ENCODE peak calls at places on chromosomes 5 and 9, in four cellular contexts. Z is IMR-90, N is mesendoderm, G is H9. P is an unnamed sample.

GRCh38 chr5:62371409-62371808 is 32.3 kb downstream of the DIMT1 start:
- DNase-seq in Z (peak; percentile 2), N (no peak), G (no peak), P (no peak)

GRCh38 chr5:67536892-67537291 is 340.3 kb upstream of the CD180 start:
- DNase-seq in Z (no peak), N (no peak), G (no peak), P (no peak)

GRCh38 chr5:127235136-127235535 is 55.5 kb upstream of the MEGF10 start:
- DNase-seq in Z (no peak), N (no peak), G (no peak), P (no peak)

GRCh38 chr5:17330386-17330785 is 113.0 kb downstream of the BASP1 start:
- DNase-seq in Z (no peak), N (no peak), G (no peak), P (no peak)

GRCh38 chr9:18331808-18332209 is 142.1 kb upstream of the ADAMTSL1 start:
- DNase-seq in Z (peak; percentile 64), N (no peak), G (no peak), P (no peak)

GRCh38 chr9:86892576-86892975 is 54.7 kb downstream of the GAS1 start:
- DNase-seq in Z (peak; percentile 30), N (peak; percentile 69), G (no peak), P (no peak)

GRCh38 chr9:27437652-27438373 is 86.3 kb upstream of the IFNK start:
- DNase-seq in Z (no peak), N (no peak), G (no peak), P (no peak)

GRCh38 chr9:122379340-122379739 is 8.5 kb downstream of the PTGS1 start:
- DNase-seq in Z (no peak), N (no peak), G (no peak), P (no peak)

GRCh38 chr9:93120846-93121315 is 13.2 kb downstream of the NINJ1 start:
- DNase-seq in Z (no peak), N (no peak), G (peak; percentile 19), P (no peak)

GRCh38 chr5:38753776-38754175 is 92.0 kb upstream of the OSMR start:
- DNase-seq in Z (no peak), N (no peak), G (no peak), P (no peak)

GRCh38 chr5:148968311-148968710 is 94.6 kb downstream of the SH3TC2 start:
- DNase-seq in Z (no peak), N (peak; percentile 42), G (no peak), P (no peak)

GRCh38 chr9:98097836-98098235 is 21.2 kb downstream of the TRIM14 start:
- DNase-seq in Z (no peak), N (no peak), G (no peak), P (no peak)

GRCh38 chr5:142680605-142681259 is 5.2 kb downstream of the FGF1 start:
- DNase-seq in Z (peak; percentile 76), N (peak; percentile 70), G (no peak), P (no peak)

GRCh38 chr5:97471951-97472350 is 288.9 kb upstream of the RIOK2 start:
- DNase-seq in Z (no peak), N (no peak), G (no peak), P (no peak)

GRCh38 chr5:150065346-150065745 is 21.0 kb downstream of the CSF1R start:
- DNase-seq in Z (peak; percentile 76), N (no peak), G (no peak), P (no peak)

GRCh38 chr5:86039351-86039750 is 578.4 kb upstream of the COX7C start:
- DNase-seq in Z (no peak), N (no peak), G (no peak), P (no peak)

GRCh38 chr5:177116631-177117373 is 16.8 kb upstream of the NSD1 start:
- DNase-seq in Z (peak; percentile 53), N (peak; percentile 92), G (peak; percentile 92), P (peak; percentile 35)

GRCh38 chr5:152113401-152113800 is 188.8 kb upstream of the GLRA1 start:
- DNase-seq in Z (no peak), N (no peak), G (no peak), P (no peak)

GRCh38 chr5:94017579-94017978 is 276.2 kb upstream of the POU5F2 start:
- DNase-seq in Z (peak; percentile 52), N (no peak), G (no peak), P (no peak)

GRCh38 chr5:13843181-13843846 is 101.2 kb downstream of the DNAH5 start:
- DNase-seq in Z (no peak), N (peak; percentile 38), G (no peak), P (no peak)

GRCh38 chr9:127360829-127361228 is 36.1 kb upstream of the SLC2A8 start:
- DNase-seq in Z (peak; percentile 20), N (peak; percentile 89), G (peak; percentile 74), P (no peak)

GRCh38 chr9:19416143-19416542 is 7.3 kb downstream of the ACER2 start:
- DNase-seq in Z (peak; percentile 92), N (no peak), G (no peak), P (no peak)

GRCh38 chr9:126650830-126651341 is 37.2 kb downstream of the LMX1B start:
- DNase-seq in Z (no peak), N (no peak), G (no peak), P (no peak)

GRCh38 chr9:94839398-94839797 is 112.9 kb downstream of the AOPEP start:
- DNase-seq in Z (no peak), N (no peak), G (no peak), P (no peak)

GRCh38 chr9:127796899-127797370 is 5.7 kb upstream of the FPGS start:
- DNase-seq in Z (peak; percentile 65), N (no peak), G (no peak), P (no peak)

GRCh38 chr9:74132986-74133385 is 364.1 kb upstream of the RORB start:
- DNase-seq in Z (no peak), N (peak; percentile 52), G (peak; percentile 55), P (no peak)

GRCh38 chr5:151137067-151137825 is 20.3 kb downstream of the ANXA6 start:
- DNase-seq in Z (no peak), N (no peak), G (no peak), P (no peak)

GRCh38 chr9:109192732-109193361 is 25.8 kb upstream of the FRRS1L start:
- DNase-seq in Z (peak; percentile 7), N (peak; percentile 69), G (peak; percentile 73), P (peak; percentile 36)

GRCh38 chr5:113162770-113163169 is 186.2 kb downstream of the DCP2 start:
- DNase-seq in Z (peak; percentile 65), N (no peak), G (no peak), P (no peak)

GRCh38 chr9:137333016-137333726 is 31.1 kb upstream of the NRARP start:
- DNase-seq in Z (peak; percentile 14), N (no peak), G (peak; percentile 26), P (no peak)

GRCh38 chr5:54289769-54290168 is 20.6 kb downstream of the ARL15 start:
- DNase-seq in Z (no peak), N (peak; percentile 49), G (no peak), P (no peak)

GRCh38 chr5:109585012-109585599 is 104.6 kb upstream of the MAN2A1 start:
- DNase-seq in Z (no peak), N (peak; percentile 43), G (no peak), P (no peak)

GRCh38 chr9:114310471-114311450 is 12.1 kb upstream of the ORM1 start:
- DNase-seq in Z (no peak), N (no peak), G (no peak), P (no peak)

GRCh38 chr5:149472399-149472798 is 78.8 kb downstream of the CSNK1A1 start:
- DNase-seq in Z (no peak), N (no peak), G (no peak), P (no peak)

GRCh38 chr5:134140530-134141201 is 26.2 kb downstream of the TCF7 start:
- DNase-seq in Z (peak; percentile 71), N (peak; percentile 91), G (peak; percentile 86), P (peak; percentile 51)

GRCh38 chr5:568809-569208 is 43.3 kb upstream of the CEP72 start:
- DNase-seq in Z (no peak), N (no peak), G (no peak), P (no peak)

GRCh38 chr9:115764649-115765048 is 388.9 kb upstream of the PAPPA start:
- DNase-seq in Z (no peak), N (no peak), G (no peak), P (no peak)

DNA sequence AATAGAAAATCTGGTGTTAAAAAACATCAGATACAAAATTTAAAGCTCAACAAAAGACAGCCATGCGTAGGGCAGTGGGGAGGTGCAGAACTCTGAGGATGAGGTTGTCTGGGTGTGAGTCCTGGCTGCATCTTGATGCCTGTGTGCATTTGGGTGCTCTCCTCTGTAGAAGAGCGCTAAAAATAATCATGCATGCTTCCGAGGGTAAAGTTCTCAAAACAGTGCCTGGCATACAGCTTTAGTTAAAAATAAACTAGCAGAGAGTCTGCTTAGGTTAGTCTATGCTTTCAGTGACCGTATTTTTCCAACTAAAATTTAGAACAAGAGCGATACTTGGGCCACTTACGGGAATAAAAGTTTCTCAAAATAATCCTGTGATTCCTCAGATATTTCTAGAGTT is 55.5 kb upstream of the SPATA31C2 start:
- DNase-seq in Z (no peak), N (no peak), G (no peak), P (no peak)
- H3K4me2 ChIP-seq in Z (no peak overlapping the region), N (no peak overlapping the region), G (no peak overlapping the region), P (no peak overlapping the region)

GRCh38 chr5:36017622-36018021 is 26.4 kb upstream of the UGT3A1 start:
- DNase-seq in Z (no peak), N (no peak), G (no peak), P (no peak)
- H2BK15ac ChIP-seq in Z (no peak overlapping the region), N (no peak overlapping the region), G (no peak overlapping the region), P (no peak overlapping the region)

GRCh38 chr9:34638138-34638445 is 505 bp upstream of the SIGMAR1 start:
- DNase-seq in Z (no peak), N (no peak), G (no peak), P (no peak)
- H3K18ac ChIP-seq in Z (no peak overlapping the region), N (peak overlapping the region; percentile 16), G (no peak overlapping the region), P (no peak overlapping the region)

GRCh38 chr9:69020746-69021145 is 6.8 kb upstream of the PRKACG start:
- DNase-seq in Z (no peak), N (no peak), G (no peak), P (no peak)
- H3K4me2 ChIP-seq in Z (no peak overlapping the region), N (no peak overlapping the region), G (no peak overlapping the region), P (no peak overlapping the region)

DNA sequence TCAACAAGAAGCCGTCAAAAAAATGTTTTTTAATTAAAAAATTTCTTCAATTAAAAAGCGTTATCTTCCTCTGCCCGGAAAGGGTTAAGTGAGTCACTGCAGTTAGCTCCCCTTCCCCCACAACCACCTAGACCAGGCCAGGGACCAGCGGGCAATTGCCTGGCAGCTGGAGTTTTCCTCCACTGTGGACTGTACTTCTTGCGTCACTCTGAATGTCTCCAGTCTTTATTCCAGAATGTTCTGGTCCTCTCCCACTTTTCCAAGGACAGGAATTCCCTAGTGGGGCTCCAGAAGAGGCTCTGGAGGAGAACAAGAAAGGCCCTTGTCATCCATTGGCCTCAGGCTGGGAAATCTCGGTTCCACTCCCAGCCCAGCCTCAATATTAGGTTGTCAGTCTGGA is 114.0 kb downstream of the C9orf50 start:
- DNase-seq in Z (peak; percentile 48), N (no peak), G (no peak), P (no peak)
- H2BK15ac ChIP-seq in Z (peak overlapping the region; percentile 98), N (no peak overlapping the region), G (no peak overlapping the region), P (no peak overlapping the region)

DNA sequence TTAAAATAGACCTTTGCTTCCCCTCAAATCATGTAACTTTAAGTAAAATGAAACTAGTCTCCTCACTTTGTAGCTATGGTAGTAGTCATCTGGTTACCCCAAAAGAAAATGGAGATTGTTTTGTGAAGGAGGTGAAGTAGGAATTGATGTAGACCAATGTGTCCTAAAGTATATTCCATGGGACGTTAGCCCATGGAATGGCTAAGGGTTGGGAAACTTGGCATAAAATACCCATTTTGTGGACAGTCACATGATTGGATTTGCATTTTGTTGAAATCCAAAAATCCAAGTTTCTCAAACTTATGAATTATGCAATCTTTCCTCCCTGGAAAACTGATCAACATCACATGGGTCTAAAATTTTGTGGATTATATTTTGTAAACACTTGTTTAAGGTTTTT is 290.6 kb downstream of the OSTF1 start:
- DNase-seq in Z (no peak), N (no peak), G (no peak), P (no peak)
- H3K18ac ChIP-seq in Z (no peak overlapping the region), N (no peak overlapping the region), G (no peak overlapping the region), P (no peak overlapping the region)

P was measured in neuronal stem cell.